ENCODE peak calls at places on chromosomes 13 and 19, in four cellular contexts. One of them, this sample, is unnamed.

GRCh38 chr13:63864171-63864902 is 2448.7 kb upstream of the PCDH20 start:
- DNase-seq in cardiac fibroblast: peak
- DNase-seq in HepG2: no peak
- DNase-seq in lung: no peak
- DNase-seq in this sample: no peak

GRCh38 chr13:27969073-27969865 is at the start of gene CDX2:
- DNase-seq in lung: no peak
- DNase-seq in cardiac fibroblast: no peak
- DNase-seq in HepG2: no peak
- DNase-seq in this sample: no peak

GRCh38 chr13:72208112-72208645 is 341.2 kb upstream of the DACH1 start:
- DNase-seq in HepG2: no peak
- DNase-seq in cardiac fibroblast: no peak
- DNase-seq in lung: no peak
- DNase-seq in this sample: no peak

GRCh38 chr13:24923305-24923640 is 159.3 kb downstream of the RNF17 start:
- DNase-seq in cardiac fibroblast: peak
- DNase-seq in lung: no peak
- DNase-seq in HepG2: no peak
- DNase-seq in this sample: no peak

GRCh38 chr19:4988770-4989251 is 19.9 kb downstream of the KDM4B start:
- DNase-seq in HepG2: no peak
- DNase-seq in lung: peak
- DNase-seq in cardiac fibroblast: peak
- DNase-seq in this sample: peak

GRCh38 chr13:50116430-50116973 is 101.3 kb downstream of the KCNRG start:
- DNase-seq in HepG2: no peak
- DNase-seq in cardiac fibroblast: peak
- DNase-seq in lung: no peak
- DNase-seq in this sample: no peak

GRCh38 chr13:95176611-95177259 is 124.5 kb downstream of the ABCC4 start:
- DNase-seq in cardiac fibroblast: no peak
- DNase-seq in HepG2: no peak
- DNase-seq in lung: no peak
- DNase-seq in this sample: no peak

GRCh38 chr19:17340302-17340870 is 3.0 kb downstream of the GTPBP3 start:
- DNase-seq in lung: no peak
- DNase-seq in HepG2: peak
- DNase-seq in cardiac fibroblast: no peak
- DNase-seq in this sample: no peak

GRCh38 chr19:18340990-18341868 is 831 bp downstream of the PGPEP1 start:
- DNase-seq in HepG2: peak
- DNase-seq in cardiac fibroblast: peak
- DNase-seq in lung: peak
- DNase-seq in this sample: peak

GRCh38 chr13:113926951-113927660 is 46.8 kb downstream of the C13orf46 start:
- DNase-seq in cardiac fibroblast: no peak
- DNase-seq in lung: no peak
- DNase-seq in HepG2: no peak
- DNase-seq in this sample: no peak

GRCh38 chr13:74061939-74062595 is 72.1 kb downstream of the KLF12 start:
- DNase-seq in cardiac fibroblast: peak
- DNase-seq in HepG2: no peak
- DNase-seq in lung: no peak
- DNase-seq in this sample: no peak

GRCh38 chr13:54628383-54628782 is 1599.8 kb downstream of the OLFM4 start:
- DNase-seq in cardiac fibroblast: no peak
- DNase-seq in lung: no peak
- DNase-seq in HepG2: no peak
- DNase-seq in this sample: no peak

GRCh38 chr13:79481685-79482052 is 714 bp downstream of the NDFIP2 start:
- DNase-seq in lung: no peak
- DNase-seq in cardiac fibroblast: no peak
- DNase-seq in HepG2: no peak
- DNase-seq in this sample: no peak

GRCh38 chr19:18675779-18676178 is 7.7 kb upstream of the CRTC1 start:
- DNase-seq in HepG2: no peak
- DNase-seq in lung: no peak
- DNase-seq in cardiac fibroblast: peak
- DNase-seq in this sample: no peak

GRCh38 chr13:110262494-110262893 is 44.5 kb downstream of the COL4A1 start:
- DNase-seq in lung: no peak
- DNase-seq in HepG2: no peak
- DNase-seq in cardiac fibroblast: no peak
- DNase-seq in this sample: no peak

GRCh38 chr13:50617134-50617721 is 226.3 kb downstream of the DLEU7 start:
- DNase-seq in lung: no peak
- DNase-seq in cardiac fibroblast: peak
- DNase-seq in HepG2: no peak
- DNase-seq in this sample: no peak

GRCh38 chr13:25217023-25217909 is 45.2 kb upstream of the AMER2 start:
- DNase-seq in lung: no peak
- DNase-seq in HepG2: no peak
- DNase-seq in cardiac fibroblast: peak
- DNase-seq in this sample: no peak

GRCh38 chr19:31598730-31599238 is 249.5 kb upstream of the TSHZ3 start:
- DNase-seq in cardiac fibroblast: no peak
- DNase-seq in HepG2: no peak
- DNase-seq in lung: no peak
- DNase-seq in this sample: no peak

GRCh38 chr13:40318366-40318765 is 348.1 kb downstream of the FOXO1 start:
- DNase-seq in cardiac fibroblast: peak
- DNase-seq in lung: no peak
- DNase-seq in HepG2: no peak
- DNase-seq in this sample: peak

GRCh38 chr19:38478273-38478971 is 44.9 kb downstream of the RYR1 start:
- DNase-seq in lung: no peak
- DNase-seq in cardiac fibroblast: peak
- DNase-seq in HepG2: peak
- DNase-seq in this sample: no peak

GRCh38 chr19:3750211-3750610 is 11.3 kb downstream of the APBA3 start:
- DNase-seq in HepG2: no peak
- DNase-seq in cardiac fibroblast: no peak
- DNase-seq in lung: no peak
- DNase-seq in this sample: no peak

GRCh38 chr13:27379694-27380596 is 44.5 kb upstream of the GTF3A start:
- DNase-seq in cardiac fibroblast: peak
- DNase-seq in lung: no peak
- DNase-seq in HepG2: peak
- DNase-seq in this sample: no peak

GRCh38 chr19:13583114-13583513 is 76.8 kb upstream of the CACNA1A start:
- DNase-seq in lung: no peak
- DNase-seq in HepG2: no peak
- DNase-seq in cardiac fibroblast: no peak
- DNase-seq in this sample: no peak

GRCh38 chr19:13574933-13575332 is 68.7 kb upstream of the CACNA1A start:
- DNase-seq in lung: no peak
- DNase-seq in HepG2: peak
- DNase-seq in cardiac fibroblast: peak
- DNase-seq in this sample: no peak

GRCh38 chr19:13583753-13584152 is 77.5 kb upstream of the CACNA1A start:
- DNase-seq in HepG2: no peak
- DNase-seq in lung: no peak
- DNase-seq in cardiac fibroblast: no peak
- DNase-seq in this sample: no peak

GRCh38 chr19:13576726-13577125 is 70.4 kb upstream of the CACNA1A start:
- DNase-seq in HepG2: no peak
- DNase-seq in lung: no peak
- DNase-seq in cardiac fibroblast: no peak
- DNase-seq in this sample: no peak

GRCh38 chr19:13579388-13580060 is 73.2 kb upstream of the CACNA1A start:
- DNase-seq in lung: no peak
- DNase-seq in cardiac fibroblast: peak
- DNase-seq in HepG2: no peak
- DNase-seq in this sample: no peak
- TF ChIP-seq CTCF in lung: no peak
- TF ChIP-seq CTCF in cardiac fibroblast: peak
- TF ChIP-seq CTCF in HepG2: no peak
- TF ChIP-seq CTCF in this sample: no peak

DNA sequence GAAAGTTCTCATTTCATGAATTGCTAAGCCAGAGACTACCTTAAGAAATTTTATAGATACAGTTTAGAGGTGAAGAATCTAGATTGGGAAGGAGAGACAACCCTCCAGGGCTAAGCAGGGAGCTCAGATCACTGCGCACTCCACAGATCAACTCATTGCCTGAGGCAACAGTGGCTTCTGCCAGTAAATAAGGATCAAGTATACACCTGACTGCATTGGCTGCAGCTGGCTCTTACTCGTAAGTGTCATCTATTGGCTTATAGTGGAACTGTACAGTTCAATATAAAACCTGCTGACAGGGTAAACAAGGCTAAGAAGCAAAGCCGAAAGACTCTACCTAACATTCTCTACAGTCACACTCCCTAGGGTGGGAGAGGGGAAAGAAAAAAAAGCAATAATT is 18.0 kb upstream of the C1QTNF9B start:
- DNase-seq in lung: no peak
- DNase-seq in cardiac fibroblast: no peak
- DNase-seq in HepG2: peak
- DNase-seq in this sample: no peak
- TF ChIP-seq CTCF in lung: no peak
- TF ChIP-seq CTCF in cardiac fibroblast: no peak
- TF ChIP-seq CTCF in HepG2: no peak
- TF ChIP-seq CTCF in this sample: no peak

GRCh38 chr19:6737873-6738725 is 719 bp upstream of the GPR108 start:
- DNase-seq in cardiac fibroblast: peak
- DNase-seq in HepG2: peak
- DNase-seq in lung: peak
- DNase-seq in this sample: peak
- TF ChIP-seq CTCF in cardiac fibroblast: peak
- TF ChIP-seq CTCF in HepG2: peak
- TF ChIP-seq CTCF in lung: peak
- TF ChIP-seq CTCF in this sample: peak

DNA sequence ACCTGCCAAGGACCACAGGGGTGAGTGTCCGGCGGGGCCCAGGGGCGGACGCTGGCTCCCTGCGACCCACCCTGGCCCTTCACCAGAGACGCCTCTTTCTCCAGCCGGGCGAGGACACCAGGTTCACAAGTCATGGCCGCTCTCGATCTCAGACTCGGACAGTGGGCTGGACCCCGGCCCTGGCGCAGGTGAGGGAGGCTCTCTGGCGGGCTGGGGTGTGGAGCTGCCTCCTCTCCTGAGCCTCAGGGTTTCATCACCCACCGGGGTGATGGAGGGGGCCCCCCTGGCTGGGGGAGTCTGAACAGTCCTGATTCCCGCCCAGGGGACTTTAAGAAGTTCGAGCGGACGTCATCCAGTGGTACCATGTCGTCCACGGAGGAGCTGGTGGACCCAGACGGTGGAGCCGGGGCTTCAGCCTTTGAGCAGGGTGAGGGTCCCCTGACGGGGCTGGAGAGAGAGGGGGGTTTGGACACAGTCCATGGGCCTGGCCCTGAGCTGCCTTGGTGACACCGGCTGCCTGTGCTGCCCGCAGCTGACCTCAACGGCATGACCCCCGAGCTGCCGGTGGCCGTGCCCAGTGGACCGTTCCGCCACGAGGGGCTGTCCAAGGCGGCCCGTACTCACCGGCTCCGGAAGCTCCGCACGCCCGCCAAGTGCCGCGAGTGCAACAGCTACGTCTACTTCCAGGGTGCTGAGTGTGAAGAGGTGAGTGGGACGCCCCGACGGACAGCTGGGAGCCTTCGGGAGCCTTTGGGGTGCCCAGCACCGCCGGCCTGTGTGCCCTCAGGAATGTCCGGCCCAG is 13.6 kb downstream of the ARHGAP45 start:
- DNase-seq in lung: no peak
- DNase-seq in HepG2: no peak
- DNase-seq in cardiac fibroblast: no peak
- DNase-seq in this sample: peak
- TF ChIP-seq CTCF in lung: no peak
- TF ChIP-seq CTCF in HepG2: no peak
- TF ChIP-seq CTCF in cardiac fibroblast: no peak
- TF ChIP-seq CTCF in this sample: no peak

DNA sequence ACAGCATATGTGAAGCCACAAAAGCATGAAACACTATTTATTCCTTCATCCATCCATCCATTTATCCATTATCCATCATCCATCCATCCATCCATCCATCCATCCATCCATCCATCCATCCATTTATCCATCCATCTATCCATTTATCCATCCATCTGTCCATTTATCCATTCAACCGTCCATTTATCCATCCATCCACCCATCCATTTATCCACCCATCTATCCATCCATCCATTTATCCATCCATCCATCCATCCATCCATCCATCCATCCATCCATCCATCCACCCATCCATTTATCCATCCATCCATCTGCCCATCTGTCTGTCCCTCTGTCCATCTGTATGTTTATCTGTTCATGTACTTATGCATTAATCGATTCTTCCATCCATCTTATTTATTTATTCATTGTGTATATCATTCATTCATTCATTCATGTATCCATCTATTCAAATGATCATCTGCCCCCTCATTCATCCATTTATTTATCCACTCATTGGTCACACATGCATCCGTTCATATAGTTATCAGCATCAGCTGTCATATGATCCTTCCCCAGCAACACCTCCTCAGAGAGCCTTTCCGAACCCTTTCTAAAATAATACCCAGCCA is 7.0 kb upstream of the MYH14 start:
- DNase-seq in cardiac fibroblast: no peak
- DNase-seq in lung: no peak
- DNase-seq in HepG2: no peak
- DNase-seq in this sample: no peak
- TF ChIP-seq CTCF in cardiac fibroblast: no peak
- TF ChIP-seq CTCF in lung: no peak
- TF ChIP-seq CTCF in HepG2: no peak
- TF ChIP-seq CTCF in this sample: no peak